ENCODE peak calls at places on chromosome 9, in seven cellular contexts. H is CD8-positive, alpha-beta T cell; G is SJSA1; X is fibroblast of lung; Y is esophagus squamous epithelium; Q is HepG2; S is thoracic aorta. F is an unnamed sample.

GRCh38 chr9:88023001-88023400 is 48.7 kb upstream of the CDK20 start:
- DNase-seq in Q (no peak), Y (no peak), H (no peak), G (no peak), S (no peak), X (no peak), F (no peak)

GRCh38 chr9:82404484-82405280 is 416.1 kb downstream of the SPATA31D1 start:
- DNase-seq in H (no peak), G (no peak), Y (no peak), X (peak; percentile 73), S (no peak), Q (no peak), F (no peak)

GRCh38 chr9:86946712-86947145 is 577 bp downstream of the GAS1 start:
- DNase-seq in G (peak; percentile 51), Q (no peak), X (peak; percentile 55), Y (no peak), H (peak; percentile 44), S (no peak), F (no peak)

GRCh38 chr9:37618817-37619216 is 26.4 kb upstream of the TOMM5 start:
- DNase-seq in H (no peak), X (peak; percentile 70), S (no peak), Q (no peak), G (no peak), Y (no peak), F (no peak)

GRCh38 chr9:91949293-91949945 is 609 bp downstream of the ROR2 start:
- DNase-seq in S (no peak), H (no peak), G (no peak), Q (no peak), X (no peak), Y (no peak), F (peak; percentile 76)

GRCh38 chr9:68974431-68974830 is 39.5 kb downstream of the PRKACG start:
- DNase-seq in H (no peak), X (no peak), Q (no peak), G (no peak), S (no peak), Y (no peak), F (no peak)

GRCh38 chr9:107644774-107645463 is 155.3 kb upstream of the KLF4 start:
- DNase-seq in S (no peak), X (no peak), G (no peak), Q (no peak), H (no peak), Y (no peak), F (no peak)

GRCh38 chr9:127015926-127016512 is 101.4 kb downstream of the RALGPS1 start:
- DNase-seq in Y (no peak), S (no peak), X (no peak), Q (no peak), H (no peak), G (no peak), F (no peak)

GRCh38 chr9:116713266-116713665 is 26.2 kb downstream of the TRIM32 start:
- DNase-seq in Y (no peak), H (no peak), Q (no peak), X (no peak), G (no peak), S (no peak), F (no peak)

GRCh38 chr9:79776581-79776980 is 204.8 kb downstream of the TLE4 start:
- DNase-seq in H (no peak), G (no peak), X (peak; percentile 80), Y (no peak), Q (no peak), S (no peak), F (no peak)

GRCh38 chr9:88593537-88594185 is 58.7 kb downstream of the NXNL2 start:
- DNase-seq in H (peak; percentile 50), S (no peak), Q (peak; percentile 46), X (peak; percentile 52), Y (no peak), G (peak; percentile 44), F (no peak)

GRCh38 chr9:98923724-98924123 is 20.0 kb upstream of the COL15A1 start:
- DNase-seq in X (no peak), G (no peak), Q (no peak), S (no peak), H (no peak), Y (no peak), F (no peak)

GRCh38 chr9:98924971-98925820 is 18.5 kb upstream of the COL15A1 start:
- DNase-seq in Y (no peak), Q (no peak), G (no peak), X (peak; percentile 36), S (no peak), H (no peak), F (no peak)

GRCh38 chr9:98927724-98928123 is 16.0 kb upstream of the COL15A1 start:
- DNase-seq in Q (no peak), X (no peak), G (no peak), H (no peak), S (no peak), Y (no peak), F (peak; percentile 61)

GRCh38 chr9:98929096-98929495 is 14.6 kb upstream of the COL15A1 start:
- DNase-seq in X (peak; percentile 58), H (no peak), Q (no peak), S (no peak), Y (no peak), G (no peak), F (no peak)

GRCh38 chr9:98926016-98926415 is 17.7 kb upstream of the COL15A1 start:
- DNase-seq in G (no peak), H (no peak), X (peak; percentile 47), S (no peak), Y (no peak), Q (no peak), F (no peak)
- H3K4me3 ChIP-seq in G (no peak overlapping the region), H (no peak overlapping the region), X (no peak overlapping the region), S (no peak overlapping the region), Y (no peak overlapping the region), Q (no peak overlapping the region), F (no peak overlapping the region)

GRCh38 chr9:134677743-134678142 is 36.1 kb downstream of the COL5A1 start:
- DNase-seq in H (no peak), Y (no peak), S (no peak), G (no peak), X (no peak), Q (no peak), F (no peak)

GRCh38 chr9:134679616-134680392 is 38.2 kb downstream of the COL5A1 start:
- DNase-seq in S (no peak), G (no peak), Y (no peak), X (no peak), Q (no peak), H (no peak), F (no peak)

GRCh38 chr9:134678671-134679443 is 37.3 kb downstream of the COL5A1 start:
- DNase-seq in S (no peak), Q (no peak), G (peak; percentile 36), H (no peak), X (no peak), Y (no peak), F (peak; percentile 59)

GRCh38 chr9:134676886-134677285 is 35.3 kb downstream of the COL5A1 start:
- DNase-seq in X (no peak), S (no peak), Q (no peak), H (no peak), Y (no peak), G (no peak), F (no peak)

DNA sequence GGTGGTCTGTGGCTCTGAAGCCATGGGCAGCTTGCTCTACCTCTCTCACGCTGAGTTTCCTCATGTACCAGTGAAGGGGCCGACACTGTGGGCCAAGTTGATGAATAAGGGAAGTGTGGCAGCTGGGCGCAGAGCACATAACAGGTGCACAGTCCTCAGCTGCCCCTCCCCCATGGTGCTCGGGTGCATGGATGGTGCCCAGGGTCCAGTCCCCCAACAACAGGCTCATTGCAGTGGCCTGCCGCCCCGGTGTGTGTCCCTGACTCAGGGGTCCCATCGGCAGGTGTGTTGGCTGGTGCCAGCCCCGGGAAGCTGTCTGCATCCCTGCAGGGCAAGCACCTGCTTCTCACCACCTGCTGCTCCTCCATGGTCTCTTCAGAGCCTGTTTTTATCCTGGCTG is 36.6 kb downstream of the COL5A1 start:
- DNase-seq in G (no peak), X (no peak), Y (no peak), Q (no peak), S (no peak), H (no peak), F (no peak)
- H3K27me3 ChIP-seq in G (no peaks in the 10 kb centered on the region), X (no peaks in the 10 kb centered on the region), Y (no peaks in the 10 kb centered on the region), Q (peaks cover 35% of the 10 kb centered on the region), S (no peaks in the 10 kb centered on the region), H (no peaks in the 10 kb centered on the region), F (no peaks in the 10 kb centered on the region)

GRCh38 chr9:35729101-35729500 is 2.9 kb downstream of the TLN1 start:
- DNase-seq in X (no peak), S (no peak), G (no peak), Q (no peak), H (no peak), Y (no peak), F (no peak)

GRCh38 chr9:35732185-35733108 is at the start of the genes CREB3 and TLN1:
- DNase-seq in Y (peak; percentile 92), X (peak; percentile 99), S (peak; percentile 97), Q (peak; percentile 96), H (peak; percentile 96), G (peak; percentile 97), F (peak; percentile 97)

GRCh38 chr9:35731415-35732184 is 395 bp downstream of the TLN1 start:
- DNase-seq in X (no peak), S (no peak), Y (no peak), Q (peak; percentile 53), H (no peak), G (no peak), F (no peak)

GRCh38 chr9:35729700-35730485 is 2.1 kb downstream of the TLN1 start:
- DNase-seq in Q (peak; percentile 41), Y (no peak), S (no peak), G (peak; percentile 48), H (peak; percentile 21), X (peak; percentile 87), F (peak; percentile 84)

DNA sequence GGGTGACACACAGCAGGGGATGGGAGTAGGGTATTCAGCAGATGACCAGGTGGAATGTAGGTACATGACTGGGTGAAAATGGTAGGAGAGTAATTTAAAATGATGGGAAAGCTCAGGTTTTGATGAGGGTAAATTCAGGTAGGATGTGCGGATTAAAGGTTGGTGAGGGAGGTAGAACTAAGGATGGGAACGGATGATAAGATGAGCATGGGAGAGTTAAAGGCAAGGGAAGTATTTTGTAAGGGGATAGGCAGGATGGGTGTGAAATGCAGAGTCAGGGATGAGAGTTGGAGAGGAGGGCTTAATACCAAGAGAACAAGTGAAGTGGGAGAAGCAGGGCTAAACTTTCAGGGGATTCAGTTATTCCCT is 1.5 kb downstream of the TLN1 start:
- DNase-seq in G (no peak), S (no peak), H (no peak), Y (no peak), Q (no peak), X (no peak), F (no peak)
- H3K4me3 ChIP-seq in G (peak overlapping the region; percentile 52), S (peak overlapping the region; percentile 86), H (no peak overlapping the region), Y (peak overlapping the region; percentile 69), Q (peak overlapping the region; percentile 92), X (peak overlapping the region; percentile 87), F (no peak overlapping the region)

GRCh38 chr9:121596515-121596914 is 54.9 kb upstream of the DAB2IP start:
- DNase-seq in X (peak; percentile 23), G (no peak), H (no peak), S (no peak), Q (no peak), Y (no peak), F (no peak)

GRCh38 chr9:121599186-121599871 is 52.1 kb upstream of the DAB2IP start:
- DNase-seq in G (no peak), Y (no peak), H (no peak), Q (peak; percentile 64), S (peak; percentile 22), X (peak; percentile 47), F (peak; percentile 99)

GRCh38 chr9:121599872-121600585 is 51.4 kb upstream of the DAB2IP start:
- DNase-seq in H (no peak), Y (no peak), G (no peak), Q (no peak), S (no peak), X (no peak), F (peak; percentile 83)

GRCh38 chr9:121597693-121598166 is 53.7 kb upstream of the DAB2IP start:
- DNase-seq in Y (no peak), S (no peak), Q (no peak), G (no peak), X (no peak), H (no peak), F (peak; percentile 60)

GRCh38 chr9:121598167-121599000 is 53.0 kb upstream of the DAB2IP start:
- DNase-seq in Q (no peak), G (no peak), Y (no peak), S (no peak), H (no peak), X (peak; percentile 87), F (peak; percentile 91)
- H3K27me3 ChIP-seq in Q (peaks cover 2% of the 10 kb centered on the region), G (peaks cover 35% of the 10 kb centered on the region), Y (no peaks in the 10 kb centered on the region), S (no peaks in the 10 kb centered on the region), H (no peaks in the 10 kb centered on the region), X (peaks cover 10% of the 10 kb centered on the region), F (peaks cover 15% of the 10 kb centered on the region)

F was measured in H7.